ENCODE peak calls at places on chromosomes 2 and 18, in ten cellular contexts. One of them, this sample, is unnamed. For H3K4me1 and H3K9me3, the result is how much of the 10 kb centered on the place peaks cover.

GRCh38 chr2:224033601-224034000 is 5.5 kb downstream of the SERPINE2 start:
- DNase-seq in A549: no peak
- DNase-seq in IMR-90: no peak
- DNase-seq in adrenal gland: no peak
- DNase-seq in transverse colon: no peak
- DNase-seq in ovary: no peak
- DNase-seq in sigmoid colon: no peak
- DNase-seq in gastrocnemius medialis: no peak
- DNase-seq in uterus: no peak
- DNase-seq in stomach: no peak
- DNase-seq in this sample: no peak

GRCh38 chr2:15287447-15288184 is 273.5 kb downstream of the NBAS start:
- DNase-seq in adrenal gland: no peak
- DNase-seq in ovary: no peak
- DNase-seq in A549: no peak
- DNase-seq in gastrocnemius medialis: no peak
- DNase-seq in uterus: no peak
- DNase-seq in transverse colon: no peak
- DNase-seq in IMR-90: no peak
- DNase-seq in stomach: no peak
- DNase-seq in sigmoid colon: no peak
- DNase-seq in this sample: no peak

GRCh38 chr2:48525269-48525943 is 4.5 kb upstream of the STON1 start:
- DNase-seq in IMR-90: no peak
- DNase-seq in gastrocnemius medialis: no peak
- DNase-seq in A549: no peak
- DNase-seq in sigmoid colon: no peak
- DNase-seq in adrenal gland: no peak
- DNase-seq in transverse colon: no peak
- DNase-seq in stomach: no peak
- DNase-seq in uterus: peak
- DNase-seq in ovary: no peak
- DNase-seq in this sample: no peak

GRCh38 chr2:166173263-166173662 is 45.4 kb upstream of the SCN1A start:
- DNase-seq in uterus: no peak
- DNase-seq in sigmoid colon: no peak
- DNase-seq in A549: no peak
- DNase-seq in ovary: no peak
- DNase-seq in transverse colon: no peak
- DNase-seq in adrenal gland: no peak
- DNase-seq in gastrocnemius medialis: no peak
- DNase-seq in IMR-90: no peak
- DNase-seq in stomach: no peak
- DNase-seq in this sample: no peak

GRCh38 chr2:241559489-241560180 is 1.1 kb downstream of the BOK start:
- DNase-seq in uterus: no peak
- DNase-seq in gastrocnemius medialis: no peak
- DNase-seq in stomach: peak
- DNase-seq in ovary: peak
- DNase-seq in adrenal gland: peak
- DNase-seq in IMR-90: peak
- DNase-seq in sigmoid colon: no peak
- DNase-seq in transverse colon: peak
- DNase-seq in A549: peak
- DNase-seq in this sample: no peak

GRCh38 chr2:226048625-226049024 is 649.1 kb downstream of the NYAP2 start:
- DNase-seq in stomach: no peak
- DNase-seq in ovary: no peak
- DNase-seq in A549: peak
- DNase-seq in gastrocnemius medialis: no peak
- DNase-seq in sigmoid colon: no peak
- DNase-seq in adrenal gland: no peak
- DNase-seq in IMR-90: peak
- DNase-seq in transverse colon: no peak
- DNase-seq in uterus: no peak
- DNase-seq in this sample: no peak

GRCh38 chr18:59123588-59124369 is 15.9 kb upstream of the SEC11C start:
- DNase-seq in transverse colon: no peak
- DNase-seq in sigmoid colon: no peak
- DNase-seq in stomach: no peak
- DNase-seq in adrenal gland: no peak
- DNase-seq in gastrocnemius medialis: no peak
- DNase-seq in A549: peak
- DNase-seq in ovary: no peak
- DNase-seq in IMR-90: peak
- DNase-seq in uterus: peak
- DNase-seq in this sample: no peak

GRCh38 chr2:147524912-147525311 is 319.9 kb upstream of the ACVR2A start:
- DNase-seq in ovary: no peak
- DNase-seq in A549: no peak
- DNase-seq in uterus: no peak
- DNase-seq in gastrocnemius medialis: no peak
- DNase-seq in stomach: no peak
- DNase-seq in transverse colon: no peak
- DNase-seq in sigmoid colon: no peak
- DNase-seq in IMR-90: no peak
- DNase-seq in adrenal gland: no peak
- DNase-seq in this sample: no peak

GRCh38 chr2:210169871-210170441 is 1.3 kb downstream of the KANSL1L start:
- DNase-seq in transverse colon: no peak
- DNase-seq in adrenal gland: peak
- DNase-seq in ovary: no peak
- DNase-seq in stomach: no peak
- DNase-seq in IMR-90: peak
- DNase-seq in A549: peak
- DNase-seq in uterus: no peak
- DNase-seq in sigmoid colon: no peak
- DNase-seq in gastrocnemius medialis: no peak
- DNase-seq in this sample: no peak

GRCh38 chr2:241853651-241854341 is 4.9 kb downstream of the PDCD1 start:
- DNase-seq in IMR-90: peak
- DNase-seq in ovary: peak
- DNase-seq in sigmoid colon: peak
- DNase-seq in uterus: peak
- DNase-seq in adrenal gland: peak
- DNase-seq in stomach: no peak
- DNase-seq in A549: no peak
- DNase-seq in gastrocnemius medialis: no peak
- DNase-seq in transverse colon: no peak
- DNase-seq in this sample: peak

GRCh38 chr2:10325278-10326145 is 22.8 kb downstream of the HPCAL1 start:
- DNase-seq in stomach: no peak
- DNase-seq in ovary: no peak
- DNase-seq in A549: peak
- DNase-seq in sigmoid colon: peak
- DNase-seq in IMR-90: no peak
- DNase-seq in transverse colon: peak
- DNase-seq in uterus: no peak
- DNase-seq in adrenal gland: no peak
- DNase-seq in gastrocnemius medialis: no peak
- DNase-seq in this sample: no peak
- H3K4me1 ChIP-seq in stomach: half or more
- H3K4me1 ChIP-seq in ovary: under half
- H3K4me1 ChIP-seq in A549: half or more
- H3K4me1 ChIP-seq in sigmoid colon: under half
- H3K4me1 ChIP-seq in IMR-90: under half
- H3K4me1 ChIP-seq in transverse colon: under half
- H3K4me1 ChIP-seq in uterus: under half
- H3K4me1 ChIP-seq in adrenal gland: under half
- H3K4me1 ChIP-seq in gastrocnemius medialis: under half
- H3K4me1 ChIP-seq in this sample: under half

GRCh38 chr2:128467321-128467901 is 148.7 kb upstream of the HS6ST1 start:
- DNase-seq in ovary: no peak
- DNase-seq in IMR-90: no peak
- DNase-seq in adrenal gland: no peak
- DNase-seq in stomach: no peak
- DNase-seq in sigmoid colon: no peak
- DNase-seq in A549: no peak
- DNase-seq in gastrocnemius medialis: no peak
- DNase-seq in uterus: no peak
- DNase-seq in transverse colon: no peak
- DNase-seq in this sample: no peak

GRCh38 chr2:128468186-128468585 is 149.5 kb upstream of the HS6ST1 start:
- DNase-seq in stomach: no peak
- DNase-seq in gastrocnemius medialis: no peak
- DNase-seq in IMR-90: no peak
- DNase-seq in sigmoid colon: no peak
- DNase-seq in A549: no peak
- DNase-seq in ovary: no peak
- DNase-seq in uterus: no peak
- DNase-seq in transverse colon: no peak
- DNase-seq in adrenal gland: no peak
- DNase-seq in this sample: no peak

GRCh38 chr2:128472789-128473174 is 154.1 kb upstream of the HS6ST1 start:
- DNase-seq in sigmoid colon: no peak
- DNase-seq in uterus: no peak
- DNase-seq in stomach: no peak
- DNase-seq in adrenal gland: peak
- DNase-seq in ovary: no peak
- DNase-seq in A549: no peak
- DNase-seq in gastrocnemius medialis: no peak
- DNase-seq in IMR-90: peak
- DNase-seq in transverse colon: no peak
- DNase-seq in this sample: no peak

GRCh38 chr2:128469203-128469602 is 150.5 kb upstream of the HS6ST1 start:
- DNase-seq in ovary: no peak
- DNase-seq in IMR-90: no peak
- DNase-seq in sigmoid colon: no peak
- DNase-seq in A549: peak
- DNase-seq in uterus: no peak
- DNase-seq in gastrocnemius medialis: no peak
- DNase-seq in transverse colon: no peak
- DNase-seq in stomach: no peak
- DNase-seq in adrenal gland: no peak
- DNase-seq in this sample: no peak

GRCh38 chr2:128469875-128470274 is 151.2 kb upstream of the HS6ST1 start:
- DNase-seq in ovary: no peak
- DNase-seq in A549: no peak
- DNase-seq in uterus: no peak
- DNase-seq in adrenal gland: no peak
- DNase-seq in transverse colon: no peak
- DNase-seq in IMR-90: no peak
- DNase-seq in stomach: no peak
- DNase-seq in gastrocnemius medialis: no peak
- DNase-seq in sigmoid colon: no peak
- DNase-seq in this sample: no peak
- H3K9me3 ChIP-seq in ovary: under half
- H3K9me3 ChIP-seq in A549: under half
- H3K9me3 ChIP-seq in uterus: under half
- H3K9me3 ChIP-seq in adrenal gland: under half
- H3K9me3 ChIP-seq in transverse colon: under half
- H3K9me3 ChIP-seq in IMR-90: under half
- H3K9me3 ChIP-seq in stomach: under half
- H3K9me3 ChIP-seq in gastrocnemius medialis: under half
- H3K9me3 ChIP-seq in sigmoid colon: under half
- H3K9me3 ChIP-seq in this sample: under half

DNA sequence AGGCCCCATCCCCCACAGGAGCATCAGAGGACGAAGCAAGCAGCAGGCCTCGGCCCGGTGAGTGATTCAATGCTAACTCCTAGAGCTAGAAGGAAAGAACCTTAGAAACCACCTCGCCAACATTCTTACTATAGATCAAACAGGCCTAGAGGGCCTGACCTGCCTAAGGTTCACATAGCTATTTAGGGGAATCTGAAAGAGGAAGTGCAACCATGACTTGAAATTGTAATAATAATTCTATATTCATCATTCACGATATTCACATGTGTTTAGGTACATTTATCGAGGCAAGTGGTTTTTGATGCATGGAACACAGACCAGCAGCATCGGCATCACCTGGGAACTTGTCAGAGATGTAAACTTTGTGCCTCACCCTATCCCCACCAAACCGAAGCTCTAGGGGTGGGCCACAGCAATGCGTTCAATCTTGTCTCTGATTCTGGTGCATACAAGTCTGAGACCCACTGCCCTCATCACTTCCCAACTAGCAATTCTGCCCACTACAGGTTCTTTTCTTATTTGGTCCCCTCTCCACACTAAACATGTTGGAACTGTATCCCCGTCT is 78.0 kb upstream of the DNMT3A start:
- DNase-seq in stomach: no peak
- DNase-seq in transverse colon: peak
- DNase-seq in gastrocnemius medialis: no peak
- DNase-seq in uterus: no peak
- DNase-seq in adrenal gland: no peak
- DNase-seq in ovary: no peak
- DNase-seq in sigmoid colon: no peak
- DNase-seq in A549: no peak
- DNase-seq in IMR-90: no peak
- DNase-seq in this sample: peak
- TF ChIP-seq POLR2A in stomach: no peak
- TF ChIP-seq POLR2A in transverse colon: no peak
- TF ChIP-seq POLR2A in gastrocnemius medialis: no peak
- TF ChIP-seq POLR2A in uterus: no peak
- TF ChIP-seq POLR2A in adrenal gland: no peak
- TF ChIP-seq POLR2A in ovary: no peak
- TF ChIP-seq POLR2A in sigmoid colon: no peak
- TF ChIP-seq POLR2A in A549: no peak
- TF ChIP-seq POLR2A in IMR-90: no peak
- TF ChIP-seq POLR2A in this sample: no peak

DNA sequence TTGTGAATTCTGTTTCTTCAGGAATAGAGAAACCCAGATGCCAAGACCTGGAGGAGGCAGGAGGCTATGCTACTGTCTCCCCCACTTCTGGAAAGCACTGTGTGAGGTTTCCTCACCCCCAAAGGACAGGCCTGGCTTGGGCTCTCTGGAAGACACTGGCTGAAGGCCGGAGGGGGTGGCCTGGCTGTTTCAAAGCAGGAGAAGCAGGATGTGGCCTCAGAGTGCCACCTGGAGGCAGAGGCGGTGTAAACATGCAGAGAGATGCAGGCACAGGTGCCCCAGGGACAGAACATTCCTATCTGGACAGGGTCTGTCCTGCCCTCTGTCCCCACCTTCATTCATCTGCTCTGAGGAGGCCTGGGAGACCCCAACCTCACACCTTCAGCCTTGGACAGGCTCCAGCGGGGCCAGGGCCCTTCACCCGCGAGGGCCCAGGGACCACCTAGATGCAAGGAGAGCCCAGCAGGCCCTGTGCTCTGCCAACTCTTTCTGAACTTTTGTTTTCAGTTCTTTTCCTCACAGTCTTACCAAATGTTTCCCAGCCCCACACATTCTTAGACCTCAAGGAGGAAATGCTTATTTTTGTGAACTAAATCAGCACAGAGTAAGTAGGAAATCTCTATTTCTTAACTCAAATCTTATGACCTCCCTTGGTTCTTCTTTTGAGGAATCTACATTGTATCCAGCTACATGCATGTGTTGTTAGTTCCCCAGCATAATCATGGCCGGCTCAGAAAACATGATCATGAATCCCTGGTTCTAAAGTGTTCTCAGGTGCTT is 79.2 kb downstream of the LONRF2 start:
- DNase-seq in A549: peak
- DNase-seq in IMR-90: peak
- DNase-seq in adrenal gland: peak
- DNase-seq in stomach: peak
- DNase-seq in ovary: peak
- DNase-seq in transverse colon: peak
- DNase-seq in uterus: peak
- DNase-seq in sigmoid colon: peak
- DNase-seq in gastrocnemius medialis: no peak
- DNase-seq in this sample: peak
- H3K4me1 ChIP-seq in A549: under half
- H3K4me1 ChIP-seq in IMR-90: under half
- H3K4me1 ChIP-seq in adrenal gland: under half
- H3K4me1 ChIP-seq in stomach: under half
- H3K4me1 ChIP-seq in ovary: under half
- H3K4me1 ChIP-seq in transverse colon: under half
- H3K4me1 ChIP-seq in uterus: under half
- H3K4me1 ChIP-seq in sigmoid colon: under half
- H3K4me1 ChIP-seq in gastrocnemius medialis: under half
- H3K4me1 ChIP-seq in this sample: under half